ENCODE peak calls at places on chromosomes 6 and 20, in five cellular contexts. Y is heart left ventricle; Z is psoas muscle; B is GM23248; O is CD8-positive, alpha-beta memory T cell. L is an unnamed sample. For H3K4me1 and H3K9me3, the result is how much of the 10 kb centered on the place peaks cover.

GRCh38 chr20:33992923-33993799 is 550 bp upstream of the RALY start:
- DNase-seq in Y (peak), Z (peak), B (peak), O (peak), L (peak)

GRCh38 chr6:90483956-90484355 is 102.9 kb downstream of the MAP3K7 start:
- DNase-seq in Y (no peak), Z (no peak), B (no peak), O (no peak), L (no peak)

GRCh38 chr20:44805991-44806729 is 4.2 kb downstream of the RIMS4 start:
- DNase-seq in Y (no peak), Z (peak), B (peak), O (no peak), L (no peak)

GRCh38 chr20:50285376-50286173 is 94.9 kb downstream of the CEBPB start:
- DNase-seq in Y (peak), Z (peak), B (peak), O (no peak), L (no peak)

GRCh38 chr20:63047267-63047666 is 40.5 kb upstream of the BHLHE23 start:
- DNase-seq in Y (no peak), Z (no peak), B (no peak), O (no peak), L (no peak)

GRCh38 chr20:35871311-35871771 is 83.0 kb downstream of the SCAND1 start:
- DNase-seq in Y (peak), Z (no peak), B (peak), O (no peak), L (no peak)

GRCh38 chr6:169931223-169931760 is 179.9 kb downstream of the ERMARD start:
- DNase-seq in Y (no peak), Z (no peak), B (no peak), O (no peak), L (no peak)

GRCh38 chr20:23125625-23126191 is 39.6 kb upstream of the CD93 start:
- DNase-seq in Y (peak), Z (peak), B (peak), O (no peak), L (no peak)

GRCh38 chr20:61303675-61304074 is 51.6 kb downstream of the CDH4 start:
- DNase-seq in Y (no peak), Z (no peak), B (no peak), O (no peak), L (no peak)

GRCh38 chr20:36852187-36852586 is 23.8 kb upstream of the TLDC2 start:
- DNase-seq in Y (peak), Z (no peak), B (peak), O (no peak), L (no peak)

GRCh38 chr6:166032366-166033171 is 135.1 kb downstream of the TBXT start:
- DNase-seq in Y (peak), Z (peak), B (peak), O (no peak), L (no peak)

GRCh38 chr6:43926644-43927524 is 156.9 kb downstream of the VEGFA start:
- DNase-seq in Y (no peak), Z (no peak), B (peak), O (no peak), L (no peak)

GRCh38 chr20:44247676-44248419 is 740 bp downstream of the GDAP1L1 start:
- DNase-seq in Y (peak), Z (no peak), B (peak), O (peak), L (no peak)

GRCh38 chr6:68777956-68778355 is 142.9 kb downstream of the ADGRB3 start:
- DNase-seq in Y (peak), Z (no peak), B (peak), O (no peak), L (no peak)

GRCh38 chr6:35023091-35023490 is 118.0 kb downstream of the TCP11 start:
- DNase-seq in Y (no peak), Z (no peak), B (no peak), O (no peak), L (no peak)

GRCh38 chr20:32858189-32858588 is 534 bp upstream of the EFCAB8 start:
- DNase-seq in Y (no peak), Z (no peak), B (no peak), O (no peak), L (no peak)

GRCh38 chr6:157679605-157680580 is 143.2 kb upstream of the SNX9 start:
- DNase-seq in Y (no peak), Z (no peak), B (no peak), O (no peak), L (no peak)

GRCh38 chr6:122393339-122393896 is 6.0 kb upstream of the HSF2 start:
- DNase-seq in Y (no peak), Z (no peak), B (peak), O (no peak), L (no peak)

GRCh38 chr6:137236581-137237355 is 17.6 kb upstream of the IFNGR1 start:
- DNase-seq in Y (no peak), Z (no peak), B (no peak), O (no peak), L (no peak)

GRCh38 chr20:51028616-51029263 is 5.8 kb upstream of the KCNG1 start:
- DNase-seq in Y (no peak), Z (no peak), B (no peak), O (no peak), L (no peak)

GRCh38 chr6:70860044-70860443 is 96.8 kb downstream of the B3GAT2 start:
- DNase-seq in Y (no peak), Z (no peak), B (peak), O (no peak), L (no peak)

GRCh38 chr20:4014031-4014474 is 1.3 kb downstream of the RNF24 start:
- DNase-seq in Y (no peak), Z (no peak), B (peak), O (peak), L (no peak)

GRCh38 chr6:138307816-138308727 is 69.6 kb upstream of the SMIM28 start:
- DNase-seq in Y (peak), Z (peak), B (peak), O (no peak), L (no peak)

GRCh38 chr20:59776059-59776603 is 157.3 kb downstream of the SYCP2 start:
- DNase-seq in Y (no peak), Z (no peak), B (no peak), O (no peak), L (no peak)

GRCh38 chr20:37886851-37887297 is 16.1 kb upstream of the VSTM2L start:
- DNase-seq in Y (peak), Z (peak), B (no peak), O (no peak), L (no peak)

GRCh38 chr20:19341348-19342053 is 129.1 kb downstream of the SLC24A3 start:
- DNase-seq in Y (no peak), Z (no peak), B (no peak), O (no peak), L (no peak)

GRCh38 chr6:163347021-163347446 is 67.5 kb upstream of the QKI start:
- DNase-seq in Y (peak), Z (peak), B (peak), O (no peak), L (no peak)

GRCh38 chr6:112253842-112254816 is at the start of gene LAMA4:
- DNase-seq in Y (peak), Z (peak), B (peak), O (no peak), L (no peak)

GRCh38 chr6:166516256-166516655 is 70.2 kb downstream of the RAMACL start:
- DNase-seq in Y (no peak), Z (no peak), B (no peak), O (no peak), L (no peak)

GRCh38 chr6:19669206-19669605 is 168.0 kb upstream of the ID4 start:
- DNase-seq in Y (no peak), Z (no peak), B (peak), O (no peak), L (no peak)

GRCh38 chr6:108903796-108904195 is 55.6 kb downstream of the ARMC2 start:
- DNase-seq in Y (no peak), Z (no peak), B (no peak), O (no peak), L (no peak)

GRCh38 chr6:39037082-39037487 is 11.5 kb upstream of the GLP1R start:
- DNase-seq in Y (no peak), Z (no peak), B (no peak), O (no peak), L (no peak)

GRCh38 chr20:53901064-53901463 is 169.3 kb downstream of the BCAS1 start:
- DNase-seq in Y (no peak), Z (no peak), B (peak), O (no peak), L (no peak)

DNA sequence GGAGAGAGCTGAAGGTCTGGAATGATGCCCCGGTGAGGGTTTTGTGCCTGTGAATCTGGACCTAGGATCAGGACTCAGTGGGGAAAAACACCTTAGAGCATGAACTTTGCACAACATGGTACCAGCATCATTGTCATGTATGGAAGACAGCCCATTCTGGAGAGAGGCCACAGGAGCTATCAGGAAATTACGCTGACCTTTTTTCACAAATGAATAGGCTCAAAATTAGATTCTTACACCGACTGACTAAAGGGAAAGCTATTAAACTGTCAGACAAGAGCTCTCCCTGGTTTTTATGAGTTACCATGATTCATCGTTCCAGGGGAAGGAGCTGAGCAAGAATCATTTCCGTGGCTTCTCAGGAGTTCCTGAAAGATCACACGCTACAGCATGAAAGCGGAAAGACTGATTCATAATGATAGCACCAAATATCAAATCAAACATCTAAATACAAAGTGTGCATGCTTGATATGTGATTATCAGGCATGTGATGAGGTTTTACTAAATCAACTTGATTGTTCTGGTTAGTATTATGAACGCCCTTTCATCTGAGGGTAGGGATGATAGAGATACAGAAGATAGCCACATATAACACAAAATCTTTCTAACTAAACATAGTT is 224.9 kb upstream of the SMLR1 start:
- DNase-seq in Y (no peak), Z (no peak), B (peak), O (no peak), L (no peak)
- H3K4me1 ChIP-seq in Y (under half), Z (under half), B (under half), O (under half), L (under half)

GRCh38 chr20:48839518-48839917 is 11.7 kb upstream of the PREX1 start:
- DNase-seq in Y (no peak), Z (no peak), B (no peak), O (no peak), L (no peak)
- H3K4me3 ChIP-seq in Y (no peak), Z (no peak), B (no peak), O (no peak), L (no peak)

GRCh38 chr6:26659042-26659359 is 545 bp downstream of the ZNF322 start:
- DNase-seq in Y (no peak), Z (no peak), B (no peak), O (no peak), L (no peak)

GRCh38 chr6:26657268-26657667 is 2.3 kb downstream of the ZNF322 start:
- DNase-seq in Y (no peak), Z (no peak), B (no peak), O (no peak), L (no peak)

GRCh38 chr6:26651382-26651781 is 8.2 kb downstream of the ZNF322 start:
- DNase-seq in Y (no peak), Z (no peak), B (no peak), O (no peak), L (no peak)

GRCh38 chr6:26653007-26653406 is 6.5 kb downstream of the ZNF322 start:
- DNase-seq in Y (no peak), Z (no peak), B (no peak), O (no peak), L (no peak)
- H3K9me3 ChIP-seq in Y (under half), Z (under half), B (under half), O (under half), L (under half)

GRCh38 chr6:16487953-16488674 is 249.7 kb downstream of the GMPR start:
- DNase-seq in Y (no peak), Z (no peak), B (no peak), O (peak), L (no peak)

GRCh38 chr6:16486661-16487060 is 248.3 kb downstream of the GMPR start:
- DNase-seq in Y (no peak), Z (no peak), B (no peak), O (peak), L (no peak)

GRCh38 chr6:16491666-16492322 is 253.4 kb downstream of the GMPR start:
- DNase-seq in Y (no peak), Z (no peak), B (no peak), O (no peak), L (no peak)

GRCh38 chr6:16493112-16493511 is 254.7 kb downstream of the GMPR start:
- DNase-seq in Y (no peak), Z (no peak), B (no peak), O (no peak), L (no peak)

GRCh38 chr6:16488813-16489212 is 250.4 kb downstream of the GMPR start:
- DNase-seq in Y (no peak), Z (no peak), B (no peak), O (no peak), L (no peak)
- H3K4me1 ChIP-seq in Y (under half), Z (under half), B (under half), O (half or more), L (under half)

GRCh38 chr6:14642106-14642505 is 524.5 kb downstream of the CD83 start:
- DNase-seq in Y (no peak), Z (no peak), B (no peak), O (no peak), L (no peak)
- H3K4me3 ChIP-seq in Y (no peak), Z (no peak), B (no peak), O (no peak), L (no peak)

GRCh38 chr6:366972-367794 is 24.4 kb upstream of the IRF4 start:
- DNase-seq in Y (no peak), Z (no peak), B (no peak), O (no peak), L (no peak)

GRCh38 chr6:363909-364308 is 27.6 kb upstream of the IRF4 start:
- DNase-seq in Y (no peak), Z (no peak), B (no peak), O (no peak), L (no peak)

GRCh38 chr6:364609-365540 is 26.7 kb upstream of the IRF4 start:
- DNase-seq in Y (no peak), Z (no peak), B (no peak), O (no peak), L (no peak)

GRCh38 chr6:366389-366788 is 25.2 kb upstream of the IRF4 start:
- DNase-seq in Y (no peak), Z (no peak), B (no peak), O (no peak), L (no peak)

GRCh38 chr6:365835-366234 is 25.7 kb upstream of the IRF4 start:
- DNase-seq in Y (no peak), Z (no peak), B (no peak), O (no peak), L (no peak)
- H3K9me3 ChIP-seq in Y (under half), Z (under half), B (under half), O (under half), L (under half)